ENCODE peak calls at places on chromosomes 2 and 18, in five cellular contexts. P is H1, H is neuronal stem cell, F is IMR-90, W is H9. V is an unnamed sample.

GRCh38 chr2:176188218-176188968 is at the start of gene HOXD1:
- DNase-seq in H (no peak), W (peak; percentile 81), F (no peak), P (peak; percentile 82), V (peak; percentile 68)

GRCh38 chr2:232568161-232568560 is 17.7 kb downstream of the EIF4E2 start:
- DNase-seq in H (no peak), P (no peak), F (peak; percentile 84), W (no peak), V (no peak)

GRCh38 chr2:147657086-147658000 is 187.5 kb upstream of the ACVR2A start:
- DNase-seq in W (no peak), F (no peak), H (no peak), P (no peak), V (no peak)

GRCh38 chr18:39523281-39523680 is 1957.7 kb upstream of the CELF4 start:
- DNase-seq in F (peak; percentile 57), H (no peak), P (no peak), W (no peak), V (peak; percentile 43)

GRCh38 chr2:70258532-70258875 is 567 bp downstream of the PCYOX1 start:
- DNase-seq in P (peak; percentile 63), F (peak; percentile 17), H (peak; percentile 11), W (no peak), V (peak; percentile 46)

GRCh38 chr2:162524192-162524591 is 180.3 kb downstream of the GCA start:
- DNase-seq in H (no peak), P (peak; percentile 49), F (no peak), W (peak; percentile 35), V (peak; percentile 56)

GRCh38 chr18:54734059-54734458 is 94.2 kb upstream of the RAB27B start:
- DNase-seq in P (no peak), W (no peak), H (no peak), F (peak; percentile 96), V (no peak)

GRCh38 chr18:58338961-58339722 is 289.7 kb downstream of the ALPK2 start:
- DNase-seq in H (peak; percentile 45), F (peak; percentile 56), W (peak; percentile 62), P (peak; percentile 61), V (peak; percentile 89)

GRCh38 chr2:61855178-61855523 is 1.3 kb upstream of the FAM161A start:
- DNase-seq in F (no peak), P (no peak), H (no peak), W (no peak), V (peak; percentile 68)

GRCh38 chr18:41864216-41864615 is 90.8 kb upstream of the PIK3C3 start:
- DNase-seq in F (no peak), P (no peak), W (no peak), H (no peak), V (no peak)

DNA sequence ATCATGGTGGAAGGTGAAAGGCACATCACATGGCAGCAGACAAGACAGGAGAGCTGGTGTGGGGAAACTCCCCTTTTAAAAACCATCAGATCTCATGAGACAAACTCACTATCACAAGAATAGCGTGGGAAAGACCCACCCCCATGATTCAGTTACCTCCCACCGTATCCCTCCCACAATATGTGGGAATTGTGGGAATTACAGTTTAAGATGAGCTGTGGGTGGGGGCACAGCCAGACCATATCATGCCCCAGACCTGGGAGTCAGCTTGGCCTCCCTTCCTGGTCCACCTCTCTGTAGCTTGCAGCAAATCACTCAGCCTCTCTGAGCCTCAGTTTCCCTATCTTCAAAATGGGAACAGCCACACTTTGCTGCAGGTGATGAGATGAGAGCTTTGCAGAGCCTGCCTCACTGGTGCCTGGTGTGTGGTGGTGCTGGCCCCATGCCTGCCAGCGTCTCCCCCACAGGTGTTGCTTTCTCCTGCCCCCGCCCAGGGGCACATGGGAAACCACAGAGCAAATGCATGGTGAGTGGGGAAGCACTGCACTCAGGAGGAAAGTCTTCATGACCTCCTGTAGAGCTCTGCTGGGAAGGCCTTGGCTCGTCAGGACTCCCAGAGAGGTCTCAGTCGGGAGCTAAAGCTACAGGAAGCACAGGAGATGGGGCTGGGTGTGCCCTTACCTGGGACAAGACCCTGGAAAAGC is 31.2 kb downstream of the GREB1 start:
- DNase-seq in F (no peak), H (no peak), P (no peak), W (no peak), V (no peak)
- H2BK15ac ChIP-seq in F (no peak overlapping the region), H (no peak overlapping the region), P (no peak overlapping the region), W (no peak overlapping the region), V (no peak overlapping the region)

GRCh38 chr2:101476605-101477208 is 1.8 kb upstream of the RFX8 start:
- DNase-seq in F (peak; percentile 24), H (no peak), W (no peak), P (no peak), V (no peak)

GRCh38 chr2:101473911-101474751 is 781 bp downstream of the RFX8 start:
- DNase-seq in P (peak; percentile 79), W (peak; percentile 59), H (peak; percentile 41), F (peak; percentile 45), V (peak; percentile 59)

GRCh38 chr2:101469863-101470262 is 5.0 kb downstream of the RFX8 start:
- DNase-seq in W (no peak), H (no peak), F (no peak), P (no peak), V (no peak)

GRCh38 chr2:101474752-101475384 is at the start of gene RFX8:
- DNase-seq in W (no peak), P (peak; percentile 57), H (no peak), F (peak; percentile 95), V (peak; percentile 15)

DNA sequence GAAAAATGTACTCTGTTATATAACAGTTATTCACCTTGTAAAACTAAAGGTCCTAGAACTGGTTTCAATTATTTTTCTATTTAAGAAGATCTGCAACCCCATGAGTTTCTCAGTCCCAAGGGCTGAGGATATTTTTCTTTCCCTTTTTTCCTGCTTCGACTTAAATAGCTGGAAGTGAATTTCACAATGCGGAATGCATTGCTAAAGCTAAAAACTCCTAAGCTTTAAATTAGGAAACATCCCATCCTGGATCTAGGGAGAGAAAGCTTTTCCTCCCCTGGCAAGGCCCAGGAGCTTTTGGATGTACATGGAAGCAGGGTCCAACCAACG is 1.4 kb downstream of the RFX8 start:
- DNase-seq in P (no peak), H (no peak), W (no peak), F (peak; percentile 61), V (no peak)
- H3K23ac ChIP-seq in P (no peak overlapping the region), H (no peak overlapping the region), W (no peak overlapping the region), F (peak overlapping the region; percentile 92), V (no peak overlapping the region)

GRCh38 chr2:197135806-197136205 is 174.8 kb downstream of the ANKRD44 start:
- DNase-seq in F (no peak), W (peak; percentile 31), P (no peak), H (no peak), V (peak; percentile 13)
- H2BK15ac ChIP-seq in F (no peak overlapping the region), W (no peak overlapping the region), P (peak overlapping the region; percentile 21), H (no peak overlapping the region), V (no peak overlapping the region)

DNA sequence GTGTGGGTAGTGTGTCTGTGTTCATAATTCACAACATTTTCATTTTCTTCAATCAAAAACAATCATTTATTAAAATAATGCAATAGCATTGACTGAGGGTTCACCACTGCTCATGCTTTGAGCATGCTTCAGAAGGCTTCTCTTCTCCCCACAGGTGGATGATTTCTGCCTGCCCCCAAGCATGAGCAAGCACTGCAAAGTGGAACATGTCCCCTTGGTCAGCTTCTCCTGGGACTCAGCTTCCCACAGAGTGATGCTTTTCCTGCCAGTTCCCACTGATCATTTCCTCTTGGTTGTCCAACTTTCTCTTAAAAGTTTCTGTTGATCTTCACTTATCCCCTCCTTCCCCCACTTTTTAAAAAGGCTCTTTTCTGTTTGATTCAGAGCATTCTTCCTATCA is 31.5 kb upstream of the CDH19 start:
- DNase-seq in F (no peak), W (no peak), H (no peak), P (no peak), V (no peak)
- H3K23ac ChIP-seq in F (no peak overlapping the region), W (no peak overlapping the region), H (no peak overlapping the region), P (no peak overlapping the region), V (no peak overlapping the region)

GRCh38 chr2:127078028-127078427 is 28.9 kb downstream of the BIN1 start:
- DNase-seq in F (no peak), H (no peak), P (no peak), W (no peak), V (no peak)
- H2BK15ac ChIP-seq in F (no peak overlapping the region), H (peak overlapping the region; percentile 49), P (no peak overlapping the region), W (no peak overlapping the region), V (no peak overlapping the region)

DNA sequence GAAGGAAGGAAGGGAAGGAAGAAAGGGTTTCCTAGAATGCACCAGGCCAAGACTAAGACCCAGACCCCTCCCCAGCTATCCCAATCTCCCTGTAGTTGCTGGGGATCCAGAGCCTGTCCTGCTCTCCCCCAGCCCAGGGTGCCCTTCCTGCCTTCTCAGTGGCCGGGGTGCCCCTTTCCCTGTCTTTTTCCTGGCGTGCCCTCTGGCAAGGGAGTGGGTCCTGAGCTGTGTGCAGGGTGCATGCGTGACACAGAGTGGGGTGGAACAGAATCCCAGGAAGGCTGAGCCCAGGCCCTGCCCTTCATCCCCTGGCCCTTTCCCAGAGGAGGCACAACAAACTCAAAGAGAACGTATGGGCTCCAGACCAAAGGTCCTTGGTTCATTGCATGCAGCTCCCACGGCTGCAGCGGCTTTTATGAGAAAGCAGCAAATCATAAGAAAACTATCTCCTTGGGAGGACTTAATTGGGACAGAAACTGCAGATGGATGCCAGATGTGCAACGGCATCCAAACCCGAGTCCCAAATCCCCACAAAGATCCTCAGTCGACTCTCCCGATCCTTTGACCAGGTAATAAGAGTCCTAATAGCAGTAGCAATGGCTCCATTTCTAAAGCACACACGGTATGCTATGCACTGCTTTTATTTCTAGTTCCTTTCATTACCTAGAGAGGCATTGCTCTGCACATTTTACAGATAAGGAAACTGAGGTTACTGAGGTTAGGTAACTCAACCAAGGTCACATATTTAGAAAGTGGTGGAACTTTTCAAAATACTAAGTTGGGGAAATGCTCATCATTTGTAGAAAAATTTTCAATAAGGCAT is 12.7 kb upstream of the ARID5A start:
- DNase-seq in P (no peak), H (no peak), F (peak; percentile 24), W (no peak), V (no peak)
- H3K23ac ChIP-seq in P (no peak overlapping the region), H (no peak overlapping the region), F (no peak overlapping the region), W (no peak overlapping the region), V (no peak overlapping the region)

DNA sequence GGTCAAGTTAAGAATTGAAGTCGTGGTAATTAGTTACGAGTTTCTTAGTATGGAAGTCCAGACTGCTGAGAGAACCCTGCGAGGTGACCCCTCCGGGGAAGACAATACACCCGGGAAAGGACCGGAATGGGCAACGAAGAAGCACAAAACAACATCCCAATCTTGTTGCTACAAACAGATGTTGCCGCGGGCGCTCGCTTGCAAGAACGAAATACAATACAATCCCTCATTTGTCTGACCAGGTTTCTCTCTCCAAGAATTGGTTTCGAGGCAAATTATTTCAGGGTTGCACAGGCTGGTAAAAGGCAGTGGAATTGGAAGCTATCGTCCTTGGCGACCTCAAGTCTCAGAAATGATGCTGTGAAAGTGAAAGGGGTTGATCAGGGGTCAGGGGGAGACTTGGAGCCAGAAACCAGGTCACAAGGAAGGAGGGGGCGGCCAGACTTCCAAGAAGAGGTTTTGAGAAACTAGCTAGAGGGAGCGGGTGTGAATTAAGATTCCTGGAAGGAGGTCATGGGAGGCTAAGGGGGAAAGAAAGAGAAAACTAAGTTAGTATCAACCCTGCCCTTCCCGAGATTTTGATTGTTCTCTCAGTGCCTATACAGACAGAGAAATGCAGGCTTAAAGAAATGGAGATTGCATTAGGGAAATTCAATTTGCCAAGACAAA is 401.9 kb downstream of the HRH4 start:
- DNase-seq in W (peak; percentile 37), P (peak; percentile 55), F (no peak), H (peak; percentile 57), V (peak; percentile 25)
- H2BK15ac ChIP-seq in W (no peak overlapping the region), P (no peak overlapping the region), F (no peak overlapping the region), H (no peak overlapping the region), V (no peak overlapping the region)